ENCODE peak calls at places on chromosomes 7 and 10, in ten cellular contexts. V, M, F, N, Q, A, S, W, L and I are unnamed samples.

GRCh38 chr10:29522038-29522855 is 112.5 kb downstream of the SVIL start:
- DNase-seq in V (no peak), M (no peak), F (no peak), N (no peak), Q (peak), A (no peak), S (no peak), W (no peak), L (no peak), I (no peak)

GRCh38 chr7:70098133-70098561 is 499.9 kb downstream of the AUTS2 start:
- DNase-seq in V (no peak), M (no peak), F (peak), N (no peak), Q (no peak), A (no peak), S (no peak), W (no peak), L (no peak), I (no peak)

GRCh38 chr10:57785546-57785945 is 482.1 kb downstream of the IPMK start:
- DNase-seq in V (no peak), M (no peak), F (no peak), N (no peak), Q (no peak), A (no peak), S (no peak), W (no peak), L (no peak), I (no peak)

GRCh38 chr10:68471063-68471585 is 649 bp downstream of the DNA2 start:
- DNase-seq in V (no peak), M (no peak), F (peak), N (no peak), Q (no peak), A (no peak), S (no peak), W (peak), L (no peak), I (no peak)

GRCh38 chr10:5968681-5969453 is 8.5 kb downstream of the IL15RA start:
- DNase-seq in V (no peak), M (no peak), F (no peak), N (no peak), Q (no peak), A (no peak), S (no peak), W (no peak), L (no peak), I (no peak)

GRCh38 chr7:39667354-39667923 is 44.1 kb downstream of the RALA start:
- DNase-seq in V (no peak), M (no peak), F (no peak), N (no peak), Q (peak), A (no peak), S (peak), W (no peak), L (no peak), I (no peak)

GRCh38 chr10:119505588-119506315 is 36.8 kb downstream of the RGS10 start:
- DNase-seq in V (no peak), M (no peak), F (peak), N (no peak), Q (no peak), A (no peak), S (no peak), W (no peak), L (peak), I (no peak)

GRCh38 chr10:86931872-86932271 is 25.5 kb downstream of the MMRN2 start:
- DNase-seq in V (no peak), M (no peak), F (peak), N (no peak), Q (peak), A (no peak), S (no peak), W (no peak), L (no peak), I (no peak)

GRCh38 chr7:28328161-28328560 is 84.2 kb upstream of the CREB5 start:
- DNase-seq in V (no peak), M (no peak), F (no peak), N (no peak), Q (no peak), A (no peak), S (no peak), W (no peak), L (no peak), I (no peak)

GRCh38 chr10:71528371-71529202 is 131.9 kb downstream of the CDH23 start:
- DNase-seq in V (peak), M (no peak), F (no peak), N (no peak), Q (no peak), A (no peak), S (no peak), W (no peak), L (no peak), I (no peak)

GRCh38 chr10:84704101-84704500 is 375.7 kb downstream of the CCSER2 start:
- DNase-seq in V (no peak), M (no peak), F (no peak), N (no peak), Q (no peak), A (no peak), S (no peak), W (no peak), L (no peak), I (no peak)

GRCh38 chr7:20198295-20198694 is 18.9 kb downstream of the MACC1 start:
- DNase-seq in V (no peak), M (no peak), F (no peak), N (no peak), Q (no peak), A (no peak), S (no peak), W (no peak), L (no peak), I (no peak)

GRCh38 chr7:36651404-36651803 is 72.9 kb downstream of the AOAH start:
- DNase-seq in V (no peak), M (no peak), F (peak), N (no peak), Q (peak), A (peak), S (no peak), W (no peak), L (no peak), I (no peak)

GRCh38 chr7:77386165-77386824 is 29.9 kb downstream of the GSAP start:
- DNase-seq in V (no peak), M (no peak), F (no peak), N (no peak), Q (no peak), A (no peak), S (no peak), W (no peak), L (no peak), I (no peak)

GRCh38 chr10:44786451-44786850 is 124.7 kb upstream of the TMEM72 start:
- DNase-seq in V (no peak), M (no peak), F (no peak), N (no peak), Q (peak), A (peak), S (no peak), W (no peak), L (no peak), I (no peak)

GRCh38 chr7:135179321-135179925 is 8.9 kb upstream of the CYREN start:
- DNase-seq in V (no peak), M (no peak), F (no peak), N (no peak), Q (no peak), A (no peak), S (no peak), W (no peak), L (no peak), I (no peak)

GRCh38 chr7:22632674-22633073 is 94.3 kb upstream of the IL6 start:
- DNase-seq in V (no peak), M (no peak), F (peak), N (no peak), Q (no peak), A (no peak), S (no peak), W (no peak), L (no peak), I (no peak)

GRCh38 chr10:75079436-75080083 is 31.9 kb upstream of the SAMD8 start:
- DNase-seq in V (no peak), M (no peak), F (no peak), N (no peak), Q (no peak), A (no peak), S (no peak), W (no peak), L (no peak), I (no peak)

GRCh38 chr10:48490576-48491345 is 114.1 kb downstream of the ARHGAP22 start:
- DNase-seq in V (no peak), M (no peak), F (no peak), N (peak), Q (no peak), A (no peak), S (no peak), W (no peak), L (no peak), I (no peak)

GRCh38 chr10:123148414-123149161 is 652 bp downstream of the HMX2 start:
- DNase-seq in V (no peak), M (no peak), F (peak), N (no peak), Q (no peak), A (no peak), S (peak), W (no peak), L (no peak), I (no peak)

GRCh38 chr7:79564123-79564522 is 110.7 kb upstream of the MAGI2 start:
- DNase-seq in V (no peak), M (no peak), F (no peak), N (no peak), Q (no peak), A (no peak), S (no peak), W (no peak), L (no peak), I (no peak)

GRCh38 chr10:97475936-97476594 is 22.2 kb downstream of the MMS19 start:
- DNase-seq in V (no peak), M (no peak), F (no peak), N (no peak), Q (peak), A (no peak), S (no peak), W (no peak), L (no peak), I (no peak)

GRCh38 chr10:896982-897381 is 34.5 kb downstream of the LARP4B start:
- DNase-seq in V (no peak), M (no peak), F (no peak), N (no peak), Q (no peak), A (no peak), S (no peak), W (no peak), L (no peak), I (no peak)

GRCh38 chr10:132788180-132788830 is 2.4 kb upstream of the NKX6-2 start:
- DNase-seq in V (no peak), M (no peak), F (peak), N (no peak), Q (peak), A (no peak), S (peak), W (no peak), L (no peak), I (no peak)

GRCh38 chr10:29806350-29806788 is 171.6 kb upstream of the SVIL start:
- DNase-seq in V (no peak), M (no peak), F (no peak), N (no peak), Q (peak), A (no peak), S (no peak), W (no peak), L (no peak), I (no peak)

GRCh38 chr7:18401757-18402156 is 93.8 kb upstream of the HDAC9 start:
- DNase-seq in V (no peak), M (no peak), F (no peak), N (no peak), Q (no peak), A (no peak), S (no peak), W (no peak), L (no peak), I (no peak)

GRCh38 chr7:3551536-3551935 is 250.5 kb downstream of the SDK1 start:
- DNase-seq in V (no peak), M (no peak), F (no peak), N (no peak), Q (no peak), A (no peak), S (no peak), W (no peak), L (no peak), I (no peak)

GRCh38 chr7:102836206-102836938 is 76.4 kb upstream of the LRRC17 start:
- DNase-seq in V (no peak), M (no peak), F (peak), N (no peak), Q (peak), A (peak), S (no peak), W (no peak), L (no peak), I (no peak)